ENCODE peak calls at places on chromosomes 3 and 15, in five cellular contexts. One of them, this sample, is unnamed.
A peak's percentile ranks its signal among the peaks of the same experiment; 100 is the strongest.

GRCh38 chr3:45986303-45986982 is 9.2 kb downstream of the FYCO1 start:
- DNase-seq in mucosa of gallbladder: peak; percentile 86
- DNase-seq in B cell: no peak
- DNase-seq in NCI-H2029 treated with DMSO at 0.1 percent for 48 hours: peak; percentile 89
- DNase-seq in A549: peak; percentile 83
- DNase-seq in this sample: peak; percentile 91

GRCh38 chr3:139555249-139555648 is 15.7 kb upstream of the RBP1 start:
- DNase-seq in B cell: no peak
- DNase-seq in mucosa of gallbladder: no peak
- DNase-seq in NCI-H2029 treated with DMSO at 0.1 percent for 48 hours: no peak
- DNase-seq in A549: no peak
- DNase-seq in this sample: no peak

GRCh38 chr3:39146611-39147373 is 6.6 kb downstream of the CSRNP1 start:
- DNase-seq in A549: peak; percentile 91
- DNase-seq in mucosa of gallbladder: peak; percentile 78
- DNase-seq in NCI-H2029 treated with DMSO at 0.1 percent for 48 hours: no peak
- DNase-seq in B cell: no peak
- DNase-seq in this sample: peak; percentile 29

GRCh38 chr3:127712461-127712860 is 39.7 kb downstream of the ABTB1 start:
- DNase-seq in A549: no peak
- DNase-seq in NCI-H2029 treated with DMSO at 0.1 percent for 48 hours: no peak
- DNase-seq in B cell: no peak
- DNase-seq in mucosa of gallbladder: no peak
- DNase-seq in this sample: no peak

GRCh38 chr3:179898024-179898423 is 138.7 kb downstream of the PEX5L start:
- DNase-seq in mucosa of gallbladder: no peak
- DNase-seq in A549: peak; percentile 42
- DNase-seq in B cell: no peak
- DNase-seq in NCI-H2029 treated with DMSO at 0.1 percent for 48 hours: peak; percentile 10
- DNase-seq in this sample: peak; percentile 23

GRCh38 chr15:25848325-25848724 is 14.8 kb downstream of the ATP10A start:
- DNase-seq in mucosa of gallbladder: no peak
- DNase-seq in NCI-H2029 treated with DMSO at 0.1 percent for 48 hours: no peak
- DNase-seq in B cell: no peak
- DNase-seq in A549: no peak
- DNase-seq in this sample: no peak

GRCh38 chr3:187286467-187287059 is 5.0 kb downstream of the MASP1 start:
- DNase-seq in A549: no peak
- DNase-seq in B cell: no peak
- DNase-seq in NCI-H2029 treated with DMSO at 0.1 percent for 48 hours: no peak
- DNase-seq in mucosa of gallbladder: no peak
- DNase-seq in this sample: peak; percentile 70

GRCh38 chr15:37751401-37751800 is 183.0 kb upstream of the TMCO5A start:
- DNase-seq in mucosa of gallbladder: no peak
- DNase-seq in NCI-H2029 treated with DMSO at 0.1 percent for 48 hours: no peak
- DNase-seq in B cell: no peak
- DNase-seq in A549: no peak
- DNase-seq in this sample: no peak

GRCh38 chr15:43249699-43250203 is 17.0 kb downstream of the TGM5 start:
- DNase-seq in A549: no peak
- DNase-seq in mucosa of gallbladder: no peak
- DNase-seq in B cell: no peak
- DNase-seq in NCI-H2029 treated with DMSO at 0.1 percent for 48 hours: no peak
- DNase-seq in this sample: no peak

GRCh38 chr3:10286596-10287295 is 6.0 kb downstream of the GHRL start:
- DNase-seq in NCI-H2029 treated with DMSO at 0.1 percent for 48 hours: peak; percentile 59
- DNase-seq in A549: peak; percentile 72
- DNase-seq in mucosa of gallbladder: no peak
- DNase-seq in B cell: no peak
- DNase-seq in this sample: peak; percentile 70

GRCh38 chr3:178540184-178540583 is 3.9 kb downstream of the KCNMB2 start:
- DNase-seq in NCI-H2029 treated with DMSO at 0.1 percent for 48 hours: no peak
- DNase-seq in mucosa of gallbladder: no peak
- DNase-seq in A549: no peak
- DNase-seq in B cell: no peak
- DNase-seq in this sample: no peak

GRCh38 chr3:150407051-150407817 is 864 bp upstream of the TSC22D2 start:
- DNase-seq in A549: peak; percentile 6
- DNase-seq in NCI-H2029 treated with DMSO at 0.1 percent for 48 hours: no peak
- DNase-seq in mucosa of gallbladder: no peak
- DNase-seq in B cell: peak; percentile 13
- DNase-seq in this sample: no peak

GRCh38 chr15:78216276-78217229 is 17.8 kb downstream of the ACSBG1 start:
- DNase-seq in A549: peak; percentile 75
- DNase-seq in NCI-H2029 treated with DMSO at 0.1 percent for 48 hours: peak; percentile 30
- DNase-seq in mucosa of gallbladder: peak; percentile 95
- DNase-seq in B cell: no peak
- DNase-seq in this sample: no peak

GRCh38 chr3:12194209-12194608 is 35.5 kb upstream of the TIMP4 start:
- DNase-seq in NCI-H2029 treated with DMSO at 0.1 percent for 48 hours: no peak
- DNase-seq in mucosa of gallbladder: no peak
- DNase-seq in A549: peak; percentile 75
- DNase-seq in B cell: no peak
- DNase-seq in this sample: no peak

GRCh38 chr3:184231671-184232070 is 2.3 kb downstream of the VWA5B2 start:
- DNase-seq in B cell: peak; percentile 16
- DNase-seq in A549: no peak
- DNase-seq in mucosa of gallbladder: no peak
- DNase-seq in NCI-H2029 treated with DMSO at 0.1 percent for 48 hours: no peak
- DNase-seq in this sample: no peak

GRCh38 chr3:172659246-172660002 is 51.4 kb downstream of the NCEH1 start:
- DNase-seq in A549: peak; percentile 17
- DNase-seq in NCI-H2029 treated with DMSO at 0.1 percent for 48 hours: no peak
- DNase-seq in B cell: no peak
- DNase-seq in mucosa of gallbladder: no peak
- DNase-seq in this sample: no peak

GRCh38 chr3:123586131-123586530 is 1.3 kb upstream of the HACD2 start:
- DNase-seq in B cell: no peak
- DNase-seq in A549: peak; percentile 80
- DNase-seq in NCI-H2029 treated with DMSO at 0.1 percent for 48 hours: peak; percentile 49
- DNase-seq in mucosa of gallbladder: peak; percentile 30
- DNase-seq in this sample: peak; percentile 72

GRCh38 chr3:56771376-56771775 is 30.4 kb downstream of the ARHGEF3 start:
- DNase-seq in A549: no peak
- DNase-seq in NCI-H2029 treated with DMSO at 0.1 percent for 48 hours: no peak
- DNase-seq in B cell: no peak
- DNase-seq in mucosa of gallbladder: no peak
- DNase-seq in this sample: no peak

GRCh38 chr15:83030021-83030420 is 18.6 kb upstream of the C15orf40 start:
- DNase-seq in mucosa of gallbladder: no peak
- DNase-seq in B cell: no peak
- DNase-seq in A549: no peak
- DNase-seq in NCI-H2029 treated with DMSO at 0.1 percent for 48 hours: no peak
- DNase-seq in this sample: no peak